ENCODE peak calls at places on chromosomes 11 and 22, in eight cellular contexts. Q is activated T-cell treated with anti-CD3 and anti-CD28 coated beads, Interleukin-2, amount 50 U/mL, for 48 hours; V is progenitor cell of endocrine pancreas; U is AG04450; X is HT1080; Y is activated naive CD8-positive, alpha-beta T cell treated with anti-CD3 and anti-CD28 coated beads, Interleukin-2, amount 50 U/mL, for 24 hours; N is esophagus squamous epithelium; R is immature natural killer cell. I is an unnamed sample.

GRCh38 chr11:46055371-46055770 is 65.9 kb downstream of the PHF21A start:
- DNase-seq in Q (no peak), Y (no peak), X (peak; percentile 24), R (no peak), V (no peak), N (no peak), U (peak; percentile 24), I (no peak)

GRCh38 chr11:83641511-83641910 is 355.3 kb upstream of the CCDC90B start:
- DNase-seq in Y (no peak), X (no peak), U (no peak), N (no peak), Q (no peak), R (no peak), V (no peak), I (no peak)

GRCh38 chr11:111846640-111847039 is 24.7 kb downstream of the ALG9 start:
- DNase-seq in R (no peak), X (peak; percentile 85), U (peak; percentile 63), Y (no peak), N (no peak), V (no peak), Q (no peak), I (no peak)

GRCh38 chr11:133058501-133058900 is 473.8 kb downstream of the OPCML start:
- DNase-seq in N (no peak), Y (no peak), R (no peak), Q (no peak), V (no peak), U (no peak), X (no peak), I (no peak)

GRCh38 chr11:30489513-30489912 is 96.6 kb downstream of the MPPED2 start:
- DNase-seq in R (no peak), N (no peak), U (no peak), V (no peak), Q (no peak), X (no peak), Y (no peak), I (no peak)

GRCh38 chr11:128685383-128686044 is 8.4 kb upstream of the FLI1 start:
- DNase-seq in Y (no peak), X (no peak), V (no peak), N (no peak), R (no peak), Q (no peak), U (no peak), I (no peak)

GRCh38 chr11:47408598-47409439 is 429 bp downstream of the SLC39A13 start:
- DNase-seq in Q (no peak), Y (no peak), V (no peak), R (no peak), U (peak; percentile 66), X (peak; percentile 79), N (no peak), I (no peak)

GRCh38 chr11:47399860-47400812 is 8.3 kb upstream of the SLC39A13 start:
- DNase-seq in U (no peak), N (no peak), X (no peak), R (peak; percentile 31), Y (no peak), Q (peak; percentile 42), V (no peak), I (peak; percentile 15)

GRCh38 chr22:48218889-48219420 is 1456.5 kb downstream of the TBC1D22A start:
- DNase-seq in Y (no peak), N (no peak), U (no peak), X (no peak), R (no peak), V (no peak), Q (no peak), I (no peak)

GRCh38 chr22:27331526-27332281 is 469.9 kb downstream of the MN1 start:
- DNase-seq in Y (no peak), N (no peak), V (peak; percentile 18), U (no peak), X (peak; percentile 11), R (no peak), Q (no peak), I (no peak)

GRCh38 chr11:67118059-67118766 is 850 bp upstream of the KDM2A start:
- DNase-seq in N (no peak), V (peak; percentile 37), Q (peak; percentile 77), Y (peak; percentile 57), R (peak; percentile 54), X (no peak), U (no peak), I (no peak)

GRCh38 chr22:37229805-37230672 is 14.0 kb downstream of the RAC2 start:
- DNase-seq in N (no peak), U (no peak), Y (peak; percentile 88), X (peak; percentile 75), R (peak; percentile 92), V (no peak), Q (peak; percentile 92), I (peak; percentile 91)

GRCh38 chr22:50674606-50675552 is 2.3 kb downstream of the SHANK3 start:
- DNase-seq in N (no peak), Y (no peak), R (no peak), Q (peak; percentile 35), U (no peak), X (no peak), V (peak; percentile 67), I (no peak)

GRCh38 chr11:47797633-47798032 is 30.5 kb upstream of the FNBP4 start:
- DNase-seq in N (no peak), Q (peak; percentile 51), R (no peak), Y (peak; percentile 41), U (peak; percentile 24), X (peak; percentile 87), V (no peak), I (no peak)

GRCh38 chr11:70348191-70348590 is 50.1 kb upstream of the CTTN start:
- DNase-seq in Q (no peak), R (no peak), Y (no peak), N (no peak), U (no peak), V (no peak), X (no peak), I (no peak)

GRCh38 chr11:97364047-97364446 is 974.2 kb downstream of the JRKL start:
- DNase-seq in U (no peak), X (peak; percentile 68), V (no peak), R (no peak), Y (no peak), Q (no peak), N (no peak), I (no peak)

GRCh38 chr22:44395116-44396005 is 82.6 kb upstream of the SHISAL1 start:
- DNase-seq in Y (no peak), Q (no peak), N (no peak), V (no peak), X (no peak), U (no peak), R (no peak), I (peak; percentile 54)

GRCh38 chr11:27451528-27451927 is 21.1 kb downstream of the LGR4 start:
- DNase-seq in Y (no peak), N (no peak), V (no peak), X (no peak), Q (no peak), R (no peak), U (no peak), I (no peak)

GRCh38 chr22:24053481-24054226 is 42.5 kb downstream of the CABIN1 start:
- DNase-seq in U (no peak), Q (no peak), N (no peak), V (no peak), Y (no peak), R (no peak), X (no peak), I (no peak)

GRCh38 chr11:3735827-3736226 is 61.5 kb downstream of the NUP98 start:
- DNase-seq in X (peak; percentile 49), R (no peak), V (no peak), N (no peak), U (no peak), Q (no peak), Y (no peak), I (no peak)

GRCh38 chr11:67071420-67072284 is 15.0 kb downstream of the RHOD start:
- DNase-seq in X (no peak), V (peak; percentile 73), N (no peak), R (peak; percentile 60), Q (peak; percentile 88), U (no peak), Y (peak; percentile 81), I (peak; percentile 45)

GRCh38 chr11:109970516-109971183 is 122.5 kb upstream of the ZC3H12C start:
- DNase-seq in X (no peak), Y (no peak), U (no peak), R (peak; percentile 36), N (no peak), Q (no peak), V (no peak), I (peak; percentile 81)

GRCh38 chr11:104776501-104777170 is 121.6 kb downstream of the CASP12 start:
- DNase-seq in R (no peak), X (no peak), Y (no peak), U (no peak), V (no peak), Q (no peak), N (no peak), I (no peak)

GRCh38 chr11:100562102-100562501 is 125.0 kb upstream of the ARHGAP42 start:
- DNase-seq in X (peak; percentile 73), U (peak; percentile 66), N (no peak), Y (no peak), Q (no peak), V (no peak), R (no peak), I (no peak)

GRCh38 chr22:19179472-19180048 is 1.0 kb upstream of the SLC25A1 start:
- DNase-seq in R (peak; percentile 47), Q (peak; percentile 71), U (peak; percentile 68), X (peak; percentile 73), N (no peak), Y (peak; percentile 59), V (peak; percentile 58), I (peak; percentile 36)

GRCh38 chr11:89477175-89477574 is 14.0 kb downstream of the NOX4 start:
- DNase-seq in Q (no peak), R (no peak), Y (no peak), X (no peak), V (no peak), U (no peak), N (no peak), I (no peak)

GRCh38 chr22:17970205-17970708 is 54.1 kb downstream of the MICAL3 start:
- DNase-seq in Y (no peak), X (no peak), U (no peak), Q (no peak), N (no peak), V (no peak), R (no peak), I (no peak)

GRCh38 chr11:22194907-22195306 is 2.0 kb downstream of the ANO5 start:
- DNase-seq in V (no peak), U (no peak), Y (no peak), R (no peak), Q (no peak), X (no peak), N (no peak), I (no peak)

GRCh38 chr22:36940676-36941075 is 27.2 kb downstream of the CSF2RB start:
- DNase-seq in Y (peak; percentile 11), N (no peak), R (no peak), U (no peak), V (no peak), X (no peak), Q (no peak), I (no peak)

GRCh38 chr22:32245042-32245441 is 10.1 kb downstream of the SLC5A4 start:
- DNase-seq in Y (no peak), R (no peak), Q (no peak), V (no peak), U (no peak), X (no peak), N (no peak), I (no peak)

GRCh38 chr11:72725731-72726042 is 26.5 kb downstream of the ARAP1 start:
- DNase-seq in Y (no peak), V (no peak), N (no peak), X (no peak), R (no peak), U (no peak), Q (no peak), I (no peak)

GRCh38 chr11:115869780-115870431 is 365.7 kb upstream of the CADM1 start:
- DNase-seq in X (peak; percentile 66), Q (no peak), N (no peak), R (no peak), Y (no peak), U (peak; percentile 20), V (no peak), I (no peak)

GRCh38 chr11:92249156-92249753 is 24.6 kb downstream of the FAT3 start:
- DNase-seq in X (no peak), Y (no peak), U (no peak), Q (no peak), V (no peak), R (no peak), N (no peak), I (no peak)

GRCh38 chr11:65654375-65655349 is 8.1 kb downstream of the RELA start:
- DNase-seq in U (no peak), R (no peak), N (no peak), X (no peak), Y (no peak), Q (peak; percentile 22), V (no peak), I (no peak)

I was measured in Jurkat, Clone E6-1.